ENCODE peak calls at places on chromosomes 4 and X, in five cellular contexts. E is ascending aorta; D is CD4-positive, alpha-beta memory T cell; O is foreskin keratinocyte; T is aorta. H is an unnamed sample.

GRCh38 chr4:38605794-38606586 is 58.0 kb upstream of the KLF3 start:
- DNase-seq in T (no peak), E (no peak), O (no peak), D (no peak), H (no peak)

GRCh38 chr4:4427478-4427870 is 40.6 kb downstream of the NSG1 start:
- DNase-seq in D (no peak), E (peak; percentile 42), T (no peak), O (no peak), H (no peak)

GRCh38 chr4:151563194-151563593 is 154.2 kb downstream of the FHIP1A start:
- DNase-seq in O (no peak), D (no peak), E (no peak), T (no peak), H (no peak)

GRCh38 chrX:13689519-13690211 is 737 bp downstream of the RAB9A start:
- DNase-seq in D (no peak), O (no peak), E (no peak), T (no peak), H (no peak)

GRCh38 chrX:6701085-6701484 is 166.2 kb upstream of the VCX3A start:
- DNase-seq in O (no peak), E (no peak), D (no peak), T (no peak), H (no peak)

GRCh38 chrX:70087857-70088256 is 25.6 kb downstream of the OTUD6A start:
- DNase-seq in T (no peak), O (no peak), E (no peak), D (no peak), H (peak; percentile 4)

GRCh38 chr4:173442223-173442932 is 43.5 kb upstream of the SCRG1 start:
- DNase-seq in O (no peak), E (no peak), T (no peak), D (no peak), H (no peak)

GRCh38 chrX:39613508-39613921 is 484.2 kb downstream of the BCOR start:
- DNase-seq in D (no peak), E (no peak), T (no peak), O (no peak), H (peak; percentile 17)

GRCh38 chr4:146442801-146443200 is 78.9 kb downstream of the SLC10A7 start:
- DNase-seq in D (no peak), E (no peak), O (peak; percentile 26), T (no peak), H (no peak)

GRCh38 chr4:18366762-18367358 is 345.3 kb upstream of the LCORL start:
- DNase-seq in E (no peak), O (peak; percentile 17), D (peak; percentile 8), T (no peak), H (no peak)

GRCh38 chrX:9997524-9997923 is 30.4 kb downstream of the CLDN34 start:
- DNase-seq in T (no peak), E (no peak), O (no peak), D (no peak), H (no peak)

GRCh38 chr4:155007660-155008176 is 200.7 kb upstream of the NPY2R start:
- DNase-seq in E (no peak), D (no peak), O (no peak), T (no peak), H (no peak)

GRCh38 chr4:112436987-112437386 is 79.0 kb downstream of the NEUROG2 start:
- DNase-seq in D (no peak), O (no peak), T (no peak), E (no peak), H (no peak)

GRCh38 chr4:55068522-55068921 is 56.9 kb downstream of the KDR start:
- DNase-seq in D (no peak), O (no peak), E (no peak), T (no peak), H (no peak)

GRCh38 chr4:41611881-41612871 is 74.2 kb downstream of the LIMCH1 start:
- DNase-seq in D (no peak), O (peak; percentile 37), T (peak; percentile 63), E (no peak), H (peak; percentile 37)

GRCh38 chrX:10111364-10112148 is 45.2 kb upstream of the CLCN4 start:
- DNase-seq in O (no peak), T (no peak), D (peak; percentile 71), E (no peak), H (no peak)

GRCh38 chrX:136752796-136753195 is 27.9 kb downstream of the ARHGEF6 start:
- DNase-seq in O (no peak), D (no peak), E (no peak), T (no peak), H (no peak)

GRCh38 chr4:121594796-121595526 is 101.8 kb downstream of the ANXA5 start:
- DNase-seq in E (no peak), D (no peak), T (no peak), O (peak; percentile 5), H (no peak)

GRCh38 chr4:181161669-181162068 is 1081.5 kb upstream of the TENM3 start:
- DNase-seq in D (no peak), O (no peak), T (no peak), E (no peak), H (no peak)

GRCh38 chr4:40210776-40211175 is 13.9 kb downstream of the RHOH start:
- DNase-seq in O (peak; percentile 31), T (no peak), E (no peak), D (no peak), H (no peak)

GRCh38 chr4:98909646-98910045 is 19.3 kb downstream of the EIF4E start:
- DNase-seq in D (no peak), T (no peak), O (no peak), E (no peak), H (no peak)

GRCh38 chr4:187071896-187072295 is 348.2 kb upstream of the FAT1 start:
- DNase-seq in D (no peak), T (no peak), O (no peak), E (no peak), H (no peak)

GRCh38 chr4:96473246-96473645 is 633.4 kb downstream of the PDHA2 start:
- DNase-seq in T (no peak), E (no peak), D (no peak), O (no peak), H (no peak)

GRCh38 chr4:52290468-52290867 is 239.4 kb downstream of the SPATA18 start:
- DNase-seq in E (no peak), D (no peak), T (no peak), O (no peak), H (no peak)

GRCh38 chr4:60617731-60618130 is 582.4 kb upstream of the ADGRL3 start:
- DNase-seq in T (no peak), D (no peak), E (no peak), O (no peak), H (no peak)

GRCh38 chr4:175109933-175110332 is 191.8 kb downstream of the ADAM29 start:
- DNase-seq in T (no peak), D (no peak), E (no peak), O (no peak), H (no peak)

GRCh38 chr4:6595897-6596537 is 21.0 kb downstream of the MAN2B2 start:
- DNase-seq in O (no peak), D (no peak), E (no peak), T (no peak), H (no peak)

DNA sequence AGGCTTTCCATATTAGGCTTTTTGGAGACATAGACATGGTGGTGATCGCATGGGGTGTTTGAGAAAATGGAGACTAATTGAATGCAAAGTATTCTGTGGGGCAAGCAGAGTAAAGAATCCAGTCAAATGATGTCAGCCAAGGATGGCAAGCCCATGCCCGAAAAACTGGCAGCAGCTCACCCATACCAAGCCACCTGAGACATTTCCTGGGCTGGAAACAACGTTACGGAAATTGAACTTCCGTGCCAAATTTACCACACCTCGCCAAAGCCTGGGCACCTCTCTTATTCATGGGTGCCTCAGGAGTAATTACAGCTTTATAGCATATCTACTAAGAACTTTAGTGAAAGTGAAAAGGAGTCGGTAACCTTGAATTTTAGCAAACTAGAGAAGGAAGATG is 166.4 kb downstream of the CBR4 start:
- DNase-seq in O (peak; percentile 71), E (no peak), T (no peak), D (no peak), H (no peak)
- H3K4me1 ChIP-seq in O (peaks cover 70% of the 10 kb centered on the region), E (peaks cover 24% of the 10 kb centered on the region), T (peaks cover 19% of the 10 kb centered on the region), D (no peaks in the 10 kb centered on the region), H (no peaks in the 10 kb centered on the region)

DNA sequence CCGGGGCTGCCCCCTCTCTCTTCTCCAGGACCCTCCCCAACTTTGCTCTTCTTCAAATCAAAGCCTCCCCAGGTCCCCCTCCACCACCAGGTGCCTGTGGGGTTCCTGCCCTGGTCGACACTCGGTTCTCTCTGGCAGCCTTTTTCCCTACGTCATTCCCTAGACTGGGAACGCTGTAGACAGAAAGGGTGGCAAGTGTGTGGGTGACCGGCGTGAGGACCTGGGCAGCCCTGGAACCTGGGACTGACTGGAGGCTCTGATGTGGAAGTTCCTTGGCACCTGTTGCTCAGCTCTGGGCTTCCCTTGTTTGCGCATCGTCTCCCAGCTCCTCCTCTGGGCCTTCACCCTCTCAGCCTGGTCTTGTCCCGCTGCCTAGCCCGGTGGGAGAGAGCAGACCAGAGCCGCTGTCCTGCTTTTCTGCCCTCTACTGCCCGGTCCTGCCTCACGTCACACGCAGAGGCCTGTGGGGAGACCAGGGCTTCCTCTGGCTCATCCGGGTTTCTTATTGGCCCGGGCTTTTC is 1.3 kb downstream of the TACC3 start:
- DNase-seq in T (no peak), O (no peak), E (no peak), D (no peak), H (no peak)
- H3K4me1 ChIP-seq in T (no peaks in the 10 kb centered on the region), O (peaks cover under 1% of the 10 kb centered on the region), E (peaks cover 18% of the 10 kb centered on the region), D (peaks cover 69% of the 10 kb centered on the region), H (no peaks in the 10 kb centered on the region)

DNA sequence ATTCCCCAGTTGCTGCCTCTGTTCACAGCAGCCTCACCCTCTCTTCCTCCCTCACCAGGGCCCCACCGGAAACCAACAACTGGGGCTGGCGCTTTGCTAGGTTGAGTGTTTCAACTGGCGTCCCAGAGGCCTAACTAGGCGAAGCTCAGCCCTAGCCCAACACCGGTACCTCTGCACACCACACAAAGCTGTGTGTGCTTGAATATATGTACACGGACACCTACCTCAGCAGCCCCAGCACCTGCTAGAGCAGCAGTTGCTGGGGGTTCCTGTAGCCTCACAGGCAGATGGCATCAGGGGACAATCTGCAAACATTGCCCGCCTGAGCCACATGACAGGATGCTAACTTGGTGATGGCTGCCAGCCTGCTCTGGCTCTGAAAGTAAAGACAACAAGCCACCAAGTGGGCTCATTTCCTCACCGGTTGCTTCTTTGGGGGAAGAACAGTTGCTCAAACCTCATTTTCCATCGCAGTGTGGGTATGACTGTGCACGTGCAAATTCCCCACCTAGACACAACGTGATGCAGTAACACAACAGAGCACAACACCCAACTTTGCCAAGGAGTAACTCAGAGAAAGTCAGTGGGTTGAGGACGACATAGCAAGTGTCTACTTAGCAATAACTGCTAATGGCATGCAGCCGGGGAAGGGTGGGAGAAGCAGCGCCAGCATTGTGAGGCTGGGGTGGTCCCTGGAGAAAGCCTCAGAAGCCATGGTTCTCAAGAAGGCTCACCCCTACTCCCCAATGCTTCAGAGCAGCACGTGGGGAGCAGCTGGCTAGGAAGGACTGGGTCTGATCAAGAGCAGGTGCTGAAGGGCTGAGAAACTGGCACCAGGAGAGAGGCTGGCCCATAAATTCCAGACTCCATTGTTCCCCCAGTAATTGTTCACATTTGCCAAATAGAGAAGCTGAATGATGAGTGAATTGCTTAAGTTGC is 139.5 kb downstream of the SH3KBP1 start:
- DNase-seq in T (peak; percentile 48), D (peak; percentile 85), O (no peak), E (no peak), H (no peak)
- H3K4me1 ChIP-seq in T (no peaks in the 10 kb centered on the region), D (peaks cover 100% of the 10 kb centered on the region), O (no peaks in the 10 kb centered on the region), E (no peaks in the 10 kb centered on the region), H (peaks cover 12% of the 10 kb centered on the region)

DNA sequence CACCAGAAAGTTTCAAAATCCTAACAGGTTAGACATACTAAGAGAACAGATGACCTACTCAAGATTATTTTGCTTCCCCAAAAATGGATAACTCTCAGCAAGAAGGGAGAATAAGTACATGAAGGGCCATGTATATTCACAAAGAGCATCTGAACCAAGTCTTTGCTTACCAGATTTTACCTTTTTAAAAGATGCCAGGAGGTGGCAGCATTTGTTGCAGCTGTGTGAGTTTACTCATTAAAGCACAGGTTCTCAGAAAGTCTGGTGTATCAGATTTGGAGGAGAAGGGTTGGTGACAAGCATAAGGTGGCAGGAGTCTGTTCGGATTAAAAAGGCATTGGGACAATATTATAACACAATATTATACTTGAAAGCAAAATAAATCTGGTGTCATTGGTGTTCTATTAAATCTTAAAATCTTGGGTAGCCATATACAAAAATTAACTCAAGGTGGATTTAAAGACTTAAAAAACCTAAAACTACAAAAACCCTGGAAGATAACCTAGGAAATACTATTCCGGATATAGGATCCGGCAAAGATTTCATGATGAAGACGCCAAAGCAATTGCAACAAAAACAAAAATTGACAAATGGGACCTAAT is 51.3 kb upstream of the NFKB1 start:
- DNase-seq in E (no peak), O (no peak), T (no peak), D (peak; percentile 67), H (no peak)
- H3K4me1 ChIP-seq in E (no peaks in the 10 kb centered on the region), O (no peaks in the 10 kb centered on the region), T (no peaks in the 10 kb centered on the region), D (peaks cover 12% of the 10 kb centered on the region), H (no peaks in the 10 kb centered on the region)